ENCODE peak calls at places on chromosomes 6 and 20, in four cellular contexts. T is NCI-H510A, V is RPMI7951, J is GM23248. L is an unnamed sample.

GRCh38 chr6:50816115-50816675 is 2.5 kb upstream of the TFAP2B start:
- DNase-seq in T (peak), V (peak), J (peak), L (peak)

GRCh38 chr20:46361386-46361785 is 45.0 kb downstream of the ELMO2 start:
- DNase-seq in T (no peak), V (no peak), J (no peak), L (no peak)

GRCh38 chr20:35012227-35013069 is 56.8 kb downstream of the MYH7B start:
- DNase-seq in T (no peak), V (no peak), J (no peak), L (no peak)

GRCh38 chr20:32018269-32019155 is 8.3 kb downstream of the CCM2L start:
- DNase-seq in T (peak), V (no peak), J (peak), L (peak)

GRCh38 chr20:60063739-60064138 is 105.5 kb downstream of the CDH26 start:
- DNase-seq in T (no peak), V (no peak), J (no peak), L (no peak)

GRCh38 chr6:157091832-157092231 is 231.5 kb downstream of the TMEM242 start:
- DNase-seq in T (no peak), V (no peak), J (no peak), L (no peak)

GRCh38 chr6:149963212-149963461 is 606 bp upstream of the ULBP1 start:
- DNase-seq in T (peak), V (peak), J (peak), L (peak)

GRCh38 chr6:166760288-166760687 is 133.2 kb upstream of the RPS6KA2 start:
- DNase-seq in T (no peak), V (no peak), J (no peak), L (no peak)

L was measured in Daoy.